ENCODE peak calls at places on chromosomes 1 and 21, in four cellular contexts. Y, Z, P and R are unnamed samples.

GRCh38 chr1:232207089-232207723 is 422.7 kb downstream of the SIPA1L2 start:
- DNase-seq in Y (no peak), P (no peak), Z (no peak), R (no peak)

GRCh38 chr1:184840596-184840995 is 85.9 kb upstream of the EDEM3 start:
- DNase-seq in P (no peak), Y (no peak), Z (no peak), R (no peak)

GRCh38 chr1:185996211-185996610 is 262.0 kb downstream of the HMCN1 start:
- DNase-seq in Y (peak; percentile 34), Z (no peak), P (no peak), R (no peak)

GRCh38 chr1:12799730-12800129 is 8.5 kb downstream of the PRAMEF1 start:
- DNase-seq in P (no peak), Y (no peak), Z (no peak), R (no peak)

GRCh38 chr1:151828931-151829330 is 2.7 kb downstream of the RORC start:
- DNase-seq in Y (peak; percentile 53), Z (peak; percentile 16), P (no peak), R (no peak)

GRCh38 chr1:235866207-235866912 is at the start of gene LYST:
- DNase-seq in Y (peak; percentile 58), P (peak; percentile 37), Z (peak; percentile 61), R (peak; percentile 11)

GRCh38 chr1:178417858-178418257 is 78.9 kb downstream of the CLEC20A start:
- DNase-seq in Y (no peak), P (no peak), Z (no peak), R (no peak)

GRCh38 chr1:67855944-67856343 is 22.7 kb upstream of the GNG12 start:
- DNase-seq in Y (no peak), P (no peak), Z (no peak), R (no peak)

GRCh38 chr1:20008391-20008841 is 29.0 kb upstream of the PLA2G2A start:
- DNase-seq in Z (no peak), Y (no peak), P (no peak), R (no peak)

GRCh38 chr1:119542492-119542946 is 35.5 kb downstream of the HSD3B1 start:
- DNase-seq in Y (no peak), P (no peak), Z (no peak), R (no peak)

GRCh38 chr1:38500352-38500751 is 359.2 kb downstream of the RRAGC start:
- DNase-seq in Y (no peak), P (no peak), Z (no peak), R (no peak)

GRCh38 chr1:156689960-156690672 is 12.9 kb upstream of the NES start:
- DNase-seq in Y (no peak), Z (peak; percentile 15), P (no peak), R (no peak)

GRCh38 chr1:8602471-8603219 is 214.8 kb downstream of the RERE start:
- DNase-seq in P (peak; percentile 24), Y (no peak), Z (no peak), R (no peak)

GRCh38 chr1:209383422-209383821 is 200.1 kb upstream of the CAMK1G start:
- DNase-seq in P (no peak), Z (no peak), Y (peak; percentile 28), R (no peak)

GRCh38 chr21:40902299-40902698 is 55.3 kb upstream of the DSCAM start:
- DNase-seq in Z (peak; percentile 9), P (no peak), Y (no peak), R (no peak)

GRCh38 chr1:17046043-17046657 is 7.7 kb downstream of the SDHB start:
- DNase-seq in Y (no peak), Z (peak; percentile 58), P (no peak), R (no peak)

GRCh38 chr1:109716570-109717090 is 4.6 kb downstream of the GSTM5 start:
- DNase-seq in Y (no peak), P (no peak), Z (no peak), R (no peak)

GRCh38 chr1:113886417-113887391 is 677 bp downstream of the BCL2L15 start:
- DNase-seq in Z (no peak), Y (no peak), P (no peak), R (no peak)